ENCODE peak calls at places on chromosome 20, in ten cellular contexts. One of them, this sample, is unnamed.

GRCh38 chr20:10652660-10653191 is 21.1 kb downstream of the JAG1 start:
- DNase-seq in GM12865: no peak
- DNase-seq in sigmoid colon: peak
- DNase-seq in AG04450: no peak
- DNase-seq in stimulated activated CD4-positive, alpha-beta T cell treated with anti-CD3 and anti-CD28 coated beads, Interleukin-12 subunit alpha, Interleukin-12 subunit beta, amount 100 ng/mL, for 4 hours: no peak
- DNase-seq in thoracic aorta: no peak
- DNase-seq in stromal cell of bone marrow: no peak
- DNase-seq in endodermal cell: no peak
- DNase-seq in B cell: no peak
- DNase-seq in NCI-H1694 treated with DMSO at 0.1 percent for 48 hours: no peak
- DNase-seq in this sample: no peak

GRCh38 chr20:14555676-14556075 is 218.3 kb upstream of the FLRT3 start:
- DNase-seq in GM12865: no peak
- DNase-seq in sigmoid colon: no peak
- DNase-seq in AG04450: no peak
- DNase-seq in stimulated activated CD4-positive, alpha-beta T cell treated with anti-CD3 and anti-CD28 coated beads, Interleukin-12 subunit alpha, Interleukin-12 subunit beta, amount 100 ng/mL, for 4 hours: no peak
- DNase-seq in thoracic aorta: no peak
- DNase-seq in stromal cell of bone marrow: no peak
- DNase-seq in endodermal cell: no peak
- DNase-seq in B cell: no peak
- DNase-seq in NCI-H1694 treated with DMSO at 0.1 percent for 48 hours: no peak
- DNase-seq in this sample: no peak

GRCh38 chr20:35058184-35058583 is 34.4 kb downstream of the TRPC4AP start:
- DNase-seq in GM12865: no peak
- DNase-seq in sigmoid colon: no peak
- DNase-seq in AG04450: no peak
- DNase-seq in stimulated activated CD4-positive, alpha-beta T cell treated with anti-CD3 and anti-CD28 coated beads, Interleukin-12 subunit alpha, Interleukin-12 subunit beta, amount 100 ng/mL, for 4 hours: no peak
- DNase-seq in thoracic aorta: no peak
- DNase-seq in stromal cell of bone marrow: no peak
- DNase-seq in endodermal cell: no peak
- DNase-seq in B cell: no peak
- DNase-seq in NCI-H1694 treated with DMSO at 0.1 percent for 48 hours: no peak
- DNase-seq in this sample: no peak

GRCh38 chr20:37902504-37903313 is at the start of gene VSTM2L:
- DNase-seq in GM12865: peak
- DNase-seq in sigmoid colon: peak
- DNase-seq in AG04450: peak
- DNase-seq in stimulated activated CD4-positive, alpha-beta T cell treated with anti-CD3 and anti-CD28 coated beads, Interleukin-12 subunit alpha, Interleukin-12 subunit beta, amount 100 ng/mL, for 4 hours: no peak
- DNase-seq in thoracic aorta: no peak
- DNase-seq in stromal cell of bone marrow: peak
- DNase-seq in endodermal cell: peak
- DNase-seq in B cell: no peak
- DNase-seq in NCI-H1694 treated with DMSO at 0.1 percent for 48 hours: no peak
- DNase-seq in this sample: peak

GRCh38 chr20:33945391-33946079 is 48.2 kb upstream of the RALY start:
- DNase-seq in GM12865: no peak
- DNase-seq in sigmoid colon: no peak
- DNase-seq in AG04450: peak
- DNase-seq in stimulated activated CD4-positive, alpha-beta T cell treated with anti-CD3 and anti-CD28 coated beads, Interleukin-12 subunit alpha, Interleukin-12 subunit beta, amount 100 ng/mL, for 4 hours: no peak
- DNase-seq in thoracic aorta: no peak
- DNase-seq in stromal cell of bone marrow: peak
- DNase-seq in endodermal cell: no peak
- DNase-seq in B cell: no peak
- DNase-seq in NCI-H1694 treated with DMSO at 0.1 percent for 48 hours: no peak
- DNase-seq in this sample: peak

GRCh38 chr20:18739785-18740184 is 73.8 kb upstream of the SCP2D1 start:
- DNase-seq in GM12865: no peak
- DNase-seq in sigmoid colon: peak
- DNase-seq in AG04450: peak
- DNase-seq in stimulated activated CD4-positive, alpha-beta T cell treated with anti-CD3 and anti-CD28 coated beads, Interleukin-12 subunit alpha, Interleukin-12 subunit beta, amount 100 ng/mL, for 4 hours: no peak
- DNase-seq in thoracic aorta: no peak
- DNase-seq in stromal cell of bone marrow: peak
- DNase-seq in endodermal cell: peak
- DNase-seq in B cell: no peak
- DNase-seq in NCI-H1694 treated with DMSO at 0.1 percent for 48 hours: peak
- DNase-seq in this sample: peak

GRCh38 chr20:59165794-59166709 is 2.4 kb downstream of the ZNF831 start:
- DNase-seq in GM12865: no peak
- DNase-seq in sigmoid colon: no peak
- DNase-seq in AG04450: no peak
- DNase-seq in stimulated activated CD4-positive, alpha-beta T cell treated with anti-CD3 and anti-CD28 coated beads, Interleukin-12 subunit alpha, Interleukin-12 subunit beta, amount 100 ng/mL, for 4 hours: no peak
- DNase-seq in thoracic aorta: no peak
- DNase-seq in stromal cell of bone marrow: no peak
- DNase-seq in endodermal cell: peak
- DNase-seq in B cell: no peak
- DNase-seq in NCI-H1694 treated with DMSO at 0.1 percent for 48 hours: no peak
- DNase-seq in this sample: no peak

GRCh38 chr20:13101701-13102100 is 92.9 kb downstream of the SPTLC3 start:
- DNase-seq in GM12865: no peak
- DNase-seq in sigmoid colon: no peak
- DNase-seq in AG04450: no peak
- DNase-seq in stimulated activated CD4-positive, alpha-beta T cell treated with anti-CD3 and anti-CD28 coated beads, Interleukin-12 subunit alpha, Interleukin-12 subunit beta, amount 100 ng/mL, for 4 hours: no peak
- DNase-seq in thoracic aorta: no peak
- DNase-seq in stromal cell of bone marrow: peak
- DNase-seq in endodermal cell: no peak
- DNase-seq in B cell: no peak
- DNase-seq in NCI-H1694 treated with DMSO at 0.1 percent for 48 hours: no peak
- DNase-seq in this sample: no peak

GRCh38 chr20:8155848-8156602 is 24.0 kb downstream of the PLCB1 start:
- DNase-seq in GM12865: no peak
- DNase-seq in sigmoid colon: no peak
- DNase-seq in AG04450: no peak
- DNase-seq in stimulated activated CD4-positive, alpha-beta T cell treated with anti-CD3 and anti-CD28 coated beads, Interleukin-12 subunit alpha, Interleukin-12 subunit beta, amount 100 ng/mL, for 4 hours: no peak
- DNase-seq in thoracic aorta: no peak
- DNase-seq in stromal cell of bone marrow: no peak
- DNase-seq in endodermal cell: no peak
- DNase-seq in B cell: no peak
- DNase-seq in NCI-H1694 treated with DMSO at 0.1 percent for 48 hours: no peak
- DNase-seq in this sample: no peak

GRCh38 chr20:40160151-40160550 is 528.9 kb downstream of the MAFB start:
- DNase-seq in GM12865: peak
- DNase-seq in sigmoid colon: peak
- DNase-seq in AG04450: no peak
- DNase-seq in stimulated activated CD4-positive, alpha-beta T cell treated with anti-CD3 and anti-CD28 coated beads, Interleukin-12 subunit alpha, Interleukin-12 subunit beta, amount 100 ng/mL, for 4 hours: no peak
- DNase-seq in thoracic aorta: no peak
- DNase-seq in stromal cell of bone marrow: peak
- DNase-seq in endodermal cell: peak
- DNase-seq in B cell: no peak
- DNase-seq in NCI-H1694 treated with DMSO at 0.1 percent for 48 hours: no peak
- DNase-seq in this sample: peak

GRCh38 chr20:51184289-51184688 is 161.4 kb upstream of the KCNG1 start:
- DNase-seq in GM12865: no peak
- DNase-seq in sigmoid colon: no peak
- DNase-seq in AG04450: no peak
- DNase-seq in stimulated activated CD4-positive, alpha-beta T cell treated with anti-CD3 and anti-CD28 coated beads, Interleukin-12 subunit alpha, Interleukin-12 subunit beta, amount 100 ng/mL, for 4 hours: no peak
- DNase-seq in thoracic aorta: no peak
- DNase-seq in stromal cell of bone marrow: peak
- DNase-seq in endodermal cell: no peak
- DNase-seq in B cell: no peak
- DNase-seq in NCI-H1694 treated with DMSO at 0.1 percent for 48 hours: no peak
- DNase-seq in this sample: no peak

GRCh38 chr20:48159156-48159971 is 374.1 kb upstream of the SULF2 start:
- DNase-seq in GM12865: no peak
- DNase-seq in sigmoid colon: no peak
- DNase-seq in AG04450: no peak
- DNase-seq in stimulated activated CD4-positive, alpha-beta T cell treated with anti-CD3 and anti-CD28 coated beads, Interleukin-12 subunit alpha, Interleukin-12 subunit beta, amount 100 ng/mL, for 4 hours: no peak
- DNase-seq in thoracic aorta: no peak
- DNase-seq in stromal cell of bone marrow: no peak
- DNase-seq in endodermal cell: no peak
- DNase-seq in B cell: no peak
- DNase-seq in NCI-H1694 treated with DMSO at 0.1 percent for 48 hours: peak
- DNase-seq in this sample: no peak

GRCh38 chr20:57802877-57803717 is 93.3 kb upstream of the PMEPA1 start:
- DNase-seq in GM12865: no peak
- DNase-seq in sigmoid colon: peak
- DNase-seq in AG04450: no peak
- DNase-seq in stimulated activated CD4-positive, alpha-beta T cell treated with anti-CD3 and anti-CD28 coated beads, Interleukin-12 subunit alpha, Interleukin-12 subunit beta, amount 100 ng/mL, for 4 hours: no peak
- DNase-seq in thoracic aorta: no peak
- DNase-seq in stromal cell of bone marrow: no peak
- DNase-seq in endodermal cell: peak
- DNase-seq in B cell: no peak
- DNase-seq in NCI-H1694 treated with DMSO at 0.1 percent for 48 hours: no peak
- DNase-seq in this sample: no peak

GRCh38 chr20:45347297-45347935 is 808 bp downstream of the SDC4 start:
- DNase-seq in GM12865: no peak
- DNase-seq in sigmoid colon: peak
- DNase-seq in AG04450: no peak
- DNase-seq in stimulated activated CD4-positive, alpha-beta T cell treated with anti-CD3 and anti-CD28 coated beads, Interleukin-12 subunit alpha, Interleukin-12 subunit beta, amount 100 ng/mL, for 4 hours: no peak
- DNase-seq in thoracic aorta: no peak
- DNase-seq in stromal cell of bone marrow: no peak
- DNase-seq in endodermal cell: no peak
- DNase-seq in B cell: no peak
- DNase-seq in NCI-H1694 treated with DMSO at 0.1 percent for 48 hours: no peak
- DNase-seq in this sample: no peak

GRCh38 chr20:26208296-26209091 is 511.8 kb upstream of the ZNF337 start:
- DNase-seq in GM12865: peak
- DNase-seq in sigmoid colon: peak
- DNase-seq in AG04450: no peak
- DNase-seq in stimulated activated CD4-positive, alpha-beta T cell treated with anti-CD3 and anti-CD28 coated beads, Interleukin-12 subunit alpha, Interleukin-12 subunit beta, amount 100 ng/mL, for 4 hours: peak
- DNase-seq in thoracic aorta: no peak
- DNase-seq in stromal cell of bone marrow: no peak
- DNase-seq in endodermal cell: peak
- DNase-seq in B cell: no peak
- DNase-seq in NCI-H1694 treated with DMSO at 0.1 percent for 48 hours: no peak
- DNase-seq in this sample: no peak

GRCh38 chr20:46027245-46027853 is 1.7 kb upstream of the SLC12A5 start:
- DNase-seq in GM12865: peak
- DNase-seq in sigmoid colon: no peak
- DNase-seq in AG04450: peak
- DNase-seq in stimulated activated CD4-positive, alpha-beta T cell treated with anti-CD3 and anti-CD28 coated beads, Interleukin-12 subunit alpha, Interleukin-12 subunit beta, amount 100 ng/mL, for 4 hours: no peak
- DNase-seq in thoracic aorta: no peak
- DNase-seq in stromal cell of bone marrow: peak
- DNase-seq in endodermal cell: peak
- DNase-seq in B cell: no peak
- DNase-seq in NCI-H1694 treated with DMSO at 0.1 percent for 48 hours: no peak
- DNase-seq in this sample: peak

GRCh38 chr20:43658068-43658722 is 8.7 kb upstream of the MYBL2 start:
- DNase-seq in GM12865: peak
- DNase-seq in sigmoid colon: no peak
- DNase-seq in AG04450: no peak
- DNase-seq in stimulated activated CD4-positive, alpha-beta T cell treated with anti-CD3 and anti-CD28 coated beads, Interleukin-12 subunit alpha, Interleukin-12 subunit beta, amount 100 ng/mL, for 4 hours: peak
- DNase-seq in thoracic aorta: no peak
- DNase-seq in stromal cell of bone marrow: no peak
- DNase-seq in endodermal cell: peak
- DNase-seq in B cell: no peak
- DNase-seq in NCI-H1694 treated with DMSO at 0.1 percent for 48 hours: no peak
- DNase-seq in this sample: no peak

GRCh38 chr20:39036851-39037250 is 74.7 kb downstream of the DHX35 start:
- DNase-seq in GM12865: no peak
- DNase-seq in sigmoid colon: peak
- DNase-seq in AG04450: peak
- DNase-seq in stimulated activated CD4-positive, alpha-beta T cell treated with anti-CD3 and anti-CD28 coated beads, Interleukin-12 subunit alpha, Interleukin-12 subunit beta, amount 100 ng/mL, for 4 hours: no peak
- DNase-seq in thoracic aorta: no peak
- DNase-seq in stromal cell of bone marrow: no peak
- DNase-seq in endodermal cell: no peak
- DNase-seq in B cell: no peak
- DNase-seq in NCI-H1694 treated with DMSO at 0.1 percent for 48 hours: no peak
- DNase-seq in this sample: no peak

GRCh38 chr20:41889125-41889870 is 271.1 kb upstream of the CHD6 start:
- DNase-seq in GM12865: peak
- DNase-seq in sigmoid colon: no peak
- DNase-seq in AG04450: no peak
- DNase-seq in stimulated activated CD4-positive, alpha-beta T cell treated with anti-CD3 and anti-CD28 coated beads, Interleukin-12 subunit alpha, Interleukin-12 subunit beta, amount 100 ng/mL, for 4 hours: no peak
- DNase-seq in thoracic aorta: no peak
- DNase-seq in stromal cell of bone marrow: no peak
- DNase-seq in endodermal cell: peak
- DNase-seq in B cell: no peak
- DNase-seq in NCI-H1694 treated with DMSO at 0.1 percent for 48 hours: no peak
- DNase-seq in this sample: no peak

GRCh38 chr20:46702447-46703203 is 6.8 kb upstream of the SLC2A10 start:
- DNase-seq in GM12865: no peak
- DNase-seq in sigmoid colon: no peak
- DNase-seq in AG04450: no peak
- DNase-seq in stimulated activated CD4-positive, alpha-beta T cell treated with anti-CD3 and anti-CD28 coated beads, Interleukin-12 subunit alpha, Interleukin-12 subunit beta, amount 100 ng/mL, for 4 hours: no peak
- DNase-seq in thoracic aorta: no peak
- DNase-seq in stromal cell of bone marrow: no peak
- DNase-seq in endodermal cell: no peak
- DNase-seq in B cell: no peak
- DNase-seq in NCI-H1694 treated with DMSO at 0.1 percent for 48 hours: no peak
- DNase-seq in this sample: no peak

GRCh38 chr20:8271727-8272126 is 139.7 kb downstream of the PLCB1 start:
- DNase-seq in GM12865: no peak
- DNase-seq in sigmoid colon: no peak
- DNase-seq in AG04450: no peak
- DNase-seq in stimulated activated CD4-positive, alpha-beta T cell treated with anti-CD3 and anti-CD28 coated beads, Interleukin-12 subunit alpha, Interleukin-12 subunit beta, amount 100 ng/mL, for 4 hours: no peak
- DNase-seq in thoracic aorta: no peak
- DNase-seq in stromal cell of bone marrow: no peak
- DNase-seq in endodermal cell: no peak
- DNase-seq in B cell: no peak
- DNase-seq in NCI-H1694 treated with DMSO at 0.1 percent for 48 hours: no peak
- DNase-seq in this sample: no peak

This sample was measured in AG09319.